ENCODE peak calls at places on chromosomes 16 and 17, in six cellular contexts. One of them, this sample, is unnamed.

GRCh38 chr16:78425957-78426590 is 326.6 kb downstream of the WWOX start:
- DNase-seq in GM06990: no peak
- DNase-seq in GM12865: no peak
- DNase-seq in sigmoid colon: no peak
- DNase-seq in body of pancreas: no peak
- DNase-seq in fibroblast of the conjunctiva: no peak
- DNase-seq in this sample: no peak

GRCh38 chr16:73713817-73714495 is 582.7 kb upstream of the PSMD7 start:
- DNase-seq in GM06990: no peak
- DNase-seq in fibroblast of the conjunctiva: peak; percentile 1
- DNase-seq in sigmoid colon: no peak
- DNase-seq in body of pancreas: no peak
- DNase-seq in GM12865: no peak
- DNase-seq in this sample: no peak

GRCh38 chr16:87207509-87207908 is 109.7 kb downstream of the C16orf95 start:
- DNase-seq in sigmoid colon: peak; percentile 67
- DNase-seq in body of pancreas: no peak
- DNase-seq in GM06990: no peak
- DNase-seq in fibroblast of the conjunctiva: peak; percentile 85
- DNase-seq in GM12865: no peak
- DNase-seq in this sample: no peak

GRCh38 chr17:45410144-45411091 is 22.3 kb downstream of the ARHGAP27 start:
- DNase-seq in GM06990: peak; percentile 69
- DNase-seq in body of pancreas: no peak
- DNase-seq in GM12865: peak; percentile 81
- DNase-seq in sigmoid colon: no peak
- DNase-seq in fibroblast of the conjunctiva: no peak
- DNase-seq in this sample: no peak

GRCh38 chr16:67939507-67940435 is 3.1 kb upstream of the PSMB10 start:
- DNase-seq in GM12865: no peak
- DNase-seq in fibroblast of the conjunctiva: no peak
- DNase-seq in sigmoid colon: no peak
- DNase-seq in GM06990: no peak
- DNase-seq in body of pancreas: peak; percentile 55
- DNase-seq in this sample: no peak

GRCh38 chr17:43690624-43691316 is 29.0 kb upstream of the MEOX1 start:
- DNase-seq in fibroblast of the conjunctiva: no peak
- DNase-seq in GM06990: no peak
- DNase-seq in GM12865: no peak
- DNase-seq in sigmoid colon: no peak
- DNase-seq in body of pancreas: no peak
- DNase-seq in this sample: no peak

GRCh38 chr17:43406676-43407645 is 8.2 kb downstream of the ARL4D start:
- DNase-seq in fibroblast of the conjunctiva: peak; percentile 29
- DNase-seq in body of pancreas: no peak
- DNase-seq in GM06990: no peak
- DNase-seq in GM12865: no peak
- DNase-seq in sigmoid colon: no peak
- DNase-seq in this sample: no peak

GRCh38 chr17:74566132-74566753 is 1.1 kb downstream of the CD300H start:
- DNase-seq in body of pancreas: peak; percentile 18
- DNase-seq in sigmoid colon: no peak
- DNase-seq in GM06990: no peak
- DNase-seq in fibroblast of the conjunctiva: no peak
- DNase-seq in GM12865: peak; percentile 37
- DNase-seq in this sample: no peak

GRCh38 chr17:17754719-17755686 is 73.7 kb downstream of the RAI1 start:
- DNase-seq in sigmoid colon: no peak
- DNase-seq in GM06990: no peak
- DNase-seq in GM12865: no peak
- DNase-seq in body of pancreas: no peak
- DNase-seq in fibroblast of the conjunctiva: no peak
- DNase-seq in this sample: no peak

GRCh38 chr16:11370084-11370931 is 25.0 kb downstream of the RMI2 start:
- DNase-seq in fibroblast of the conjunctiva: no peak
- DNase-seq in GM12865: peak; percentile 71
- DNase-seq in body of pancreas: no peak
- DNase-seq in GM06990: peak; percentile 71
- DNase-seq in sigmoid colon: no peak
- DNase-seq in this sample: no peak

GRCh38 chr17:82238562-82239201 is 9.8 kb downstream of the SLC16A3 start:
- DNase-seq in body of pancreas: no peak
- DNase-seq in fibroblast of the conjunctiva: peak; percentile 47
- DNase-seq in GM06990: peak; percentile 66
- DNase-seq in GM12865: peak; percentile 85
- DNase-seq in sigmoid colon: peak; percentile 94
- DNase-seq in this sample: peak; percentile 66

This sample was measured in LNCaP clone FGC.